ENCODE peak calls at places on chromosomes 4 and X, in ten cellular contexts. U, M, E, Z, Y, S, R, D, Q and J are unnamed samples.

GRCh38 chr4:29046166-29046565 is 1674.0 kb upstream of the PCDH7 start:
- DNase-seq in D (no peak), Q (no peak), U (no peak), Z (no peak), R (no peak), Y (peak; percentile 92), M (no peak), E (no peak), S (no peak), J (no peak)

GRCh38 chrX:12701625-12702024 is 89.6 kb upstream of the PRPS2 start:
- DNase-seq in Z (peak; percentile 42), D (no peak), Y (peak; percentile 68), R (peak; percentile 9), U (peak; percentile 27), E (no peak), S (peak; percentile 42), M (no peak), Q (peak; percentile 83), J (peak; percentile 80)

GRCh38 chr4:81470456-81471327 is 1.0 kb downstream of the RASGEF1B start:
- DNase-seq in M (no peak), S (peak; percentile 59), R (no peak), Z (peak; percentile 64), D (peak; percentile 5), Y (no peak), E (peak; percentile 29), U (peak; percentile 59), Q (peak; percentile 58), J (peak; percentile 73)

GRCh38 chr4:185902654-185903053 is 90.7 kb upstream of the SORBS2 start:
- DNase-seq in S (no peak), Y (peak; percentile 8), M (no peak), D (no peak), Q (no peak), R (no peak), Z (no peak), E (no peak), U (no peak), J (no peak)

GRCh38 chr4:87014284-87014782 is 79.5 kb downstream of the AFF1 start:
- DNase-seq in S (no peak), M (no peak), U (no peak), Z (no peak), E (no peak), D (no peak), Q (no peak), Y (peak; percentile 39), R (no peak), J (no peak)

GRCh38 chr4:128663325-128663724 is 146.2 kb upstream of the JADE1 start:
- DNase-seq in S (no peak), U (no peak), R (no peak), Q (peak; percentile 54), Y (no peak), E (no peak), M (no peak), D (no peak), Z (peak; percentile 50), J (no peak)

GRCh38 chr4:2341261-2341841 is 77.1 kb downstream of the ZFYVE28 start:
- DNase-seq in U (peak; percentile 15), R (no peak), Z (no peak), Y (no peak), Q (no peak), E (peak; percentile 13), D (no peak), M (peak; percentile 4), S (no peak), J (peak; percentile 9)

GRCh38 chr4:3780347-3781171 is 14.4 kb downstream of the ADRA2C start:
- DNase-seq in R (no peak), D (no peak), E (no peak), Q (peak; percentile 44), S (no peak), Y (no peak), Z (no peak), U (no peak), M (no peak), J (no peak)

DNA sequence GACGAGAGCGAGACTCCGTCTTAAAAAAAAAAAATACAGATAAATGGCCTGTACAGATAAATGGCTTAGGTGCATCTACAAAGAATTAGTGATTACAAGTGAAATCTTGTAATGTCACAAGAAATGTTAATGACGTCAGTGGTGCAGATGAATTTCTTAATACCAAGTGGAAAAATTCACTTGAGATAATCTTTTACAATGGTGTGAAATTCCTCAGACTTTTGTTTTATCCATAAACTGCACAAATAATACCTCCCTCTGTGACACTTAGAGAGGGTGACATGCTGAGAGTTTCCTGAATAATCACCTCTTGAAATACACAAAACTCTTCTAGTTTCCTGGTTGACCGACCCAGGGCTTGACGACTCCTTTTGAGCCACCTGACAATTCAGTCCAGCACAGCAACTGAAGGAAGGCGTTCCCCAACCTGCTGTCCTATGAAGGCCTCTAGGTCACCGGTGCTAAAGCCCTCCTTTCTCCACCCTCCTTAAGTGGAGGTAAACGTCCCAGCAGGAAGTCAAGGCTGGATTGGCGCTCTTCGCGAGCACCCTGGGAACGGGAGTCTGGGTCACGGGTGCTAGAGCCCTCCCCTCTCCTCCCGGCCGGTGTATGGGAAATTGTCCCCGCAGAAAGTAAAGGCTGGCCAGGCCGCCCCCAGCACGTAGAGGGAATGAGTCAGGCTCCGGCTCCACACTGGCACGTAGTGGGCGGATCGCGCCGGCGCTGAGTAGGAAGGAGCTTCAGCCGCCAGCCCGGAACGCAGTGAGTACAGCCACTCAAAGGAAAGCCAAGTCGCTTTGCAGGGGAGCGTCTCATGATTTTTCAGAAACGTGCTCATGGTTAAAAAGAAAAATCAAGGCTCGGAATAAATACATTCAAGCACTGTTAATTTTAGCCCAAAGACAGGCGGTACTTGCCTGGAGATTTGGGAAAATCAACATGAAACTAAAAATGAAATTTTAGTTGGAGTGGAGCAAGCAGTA is at the start of gene TMEM144:
- DNase-seq in M (peak; percentile 91), Z (peak; percentile 92), E (peak; percentile 82), D (peak; percentile 5), U (peak; percentile 90), R (peak; percentile 63), Y (peak; percentile 85), Q (peak; percentile 96), S (peak; percentile 92), J (peak; percentile 94)
- TF ChIP-seq POLR2A in M (peak; percentile 40), Z (peak; percentile 94), E (peak; percentile 51), D (peak; percentile 60), U (peak; percentile 72), R (peak; percentile 38), Y (no peak), Q (peak; percentile 68), S (peak; percentile 62), J (no peak)

GRCh38 chr4:37450309-37450708 is 205.8 kb downstream of the NWD2 start:
- DNase-seq in Y (no peak), U (no peak), D (no peak), S (no peak), R (no peak), M (no peak), E (no peak), Q (no peak), Z (no peak), J (no peak)
- H3K27me3 ChIP-seq in Y (peaks cover 20% of the 10 kb centered on the region), U (peaks cover 35% of the 10 kb centered on the region), D (peaks cover 65% of the 10 kb centered on the region), S (no peaks in the 10 kb centered on the region), R (peaks cover 17% of the 10 kb centered on the region), M (no peaks in the 10 kb centered on the region), E (peaks cover 39% of the 10 kb centered on the region), Q (no peaks in the 10 kb centered on the region), Z (peaks cover 18% of the 10 kb centered on the region), J (no peaks in the 10 kb centered on the region)

DNA sequence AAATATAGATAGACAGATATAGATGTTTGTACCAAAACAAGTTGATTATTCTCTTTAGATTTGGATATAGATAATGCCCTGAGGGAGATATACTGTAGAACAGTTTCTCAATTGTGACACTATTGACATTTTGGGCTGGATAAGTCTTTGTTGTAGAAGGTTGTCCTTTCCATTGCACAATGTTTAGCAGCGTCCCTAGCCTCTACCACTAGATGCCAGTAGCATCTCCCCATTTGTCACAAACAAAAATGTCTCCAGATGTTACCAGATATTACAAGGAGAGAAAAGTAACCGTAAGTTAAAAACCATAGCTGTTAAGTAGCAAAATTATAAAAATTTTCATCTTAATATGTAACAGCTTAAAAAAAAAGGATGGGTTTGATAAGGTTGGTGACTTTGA is 2595.3 kb downstream of the ARAP2 start:
- DNase-seq in D (no peak), R (no peak), Z (no peak), S (no peak), E (no peak), Y (peak; percentile 5), Q (no peak), U (no peak), M (no peak), J (no peak)
- TF ChIP-seq CTCF in D (no peak), R (no peak), Z (no peak), S (peak; percentile 57), E (peak; percentile 9), Y (peak; percentile 37), Q (no peak), U (no peak), M (no peak), J (no peak)

GRCh38 chrX:151776936-151777335 is 42.4 kb downstream of the CNGA2 start:
- DNase-seq in S (no peak), M (no peak), Q (no peak), Z (no peak), R (no peak), E (no peak), D (no peak), U (no peak), Y (no peak), J (no peak)
- TF ChIP-seq POLR2A in S (no peak), M (no peak), Q (no peak), Z (no peak), R (no peak), E (no peak), D (no peak), U (no peak), Y (no peak), J (no peak)

GRCh38 chr4:110618091-110619000 is 4.5 kb downstream of the PITX2 start:
- DNase-seq in D (no peak), R (no peak), U (no peak), S (no peak), Z (peak; percentile 16), Q (no peak), Y (no peak), M (no peak), E (no peak), J (no peak)
- H3K27me3 ChIP-seq in D (peaks cover 100% of the 10 kb centered on the region), R (peaks cover 98% of the 10 kb centered on the region), U (peaks cover 100% of the 10 kb centered on the region), S (peaks cover 80% of the 10 kb centered on the region), Z (peaks cover 100% of the 10 kb centered on the region), Q (peaks cover 77% of the 10 kb centered on the region), Y (peaks cover 77% of the 10 kb centered on the region), M (no peaks in the 10 kb centered on the region), E (peaks cover 100% of the 10 kb centered on the region), J (no peaks in the 10 kb centered on the region)

DNA sequence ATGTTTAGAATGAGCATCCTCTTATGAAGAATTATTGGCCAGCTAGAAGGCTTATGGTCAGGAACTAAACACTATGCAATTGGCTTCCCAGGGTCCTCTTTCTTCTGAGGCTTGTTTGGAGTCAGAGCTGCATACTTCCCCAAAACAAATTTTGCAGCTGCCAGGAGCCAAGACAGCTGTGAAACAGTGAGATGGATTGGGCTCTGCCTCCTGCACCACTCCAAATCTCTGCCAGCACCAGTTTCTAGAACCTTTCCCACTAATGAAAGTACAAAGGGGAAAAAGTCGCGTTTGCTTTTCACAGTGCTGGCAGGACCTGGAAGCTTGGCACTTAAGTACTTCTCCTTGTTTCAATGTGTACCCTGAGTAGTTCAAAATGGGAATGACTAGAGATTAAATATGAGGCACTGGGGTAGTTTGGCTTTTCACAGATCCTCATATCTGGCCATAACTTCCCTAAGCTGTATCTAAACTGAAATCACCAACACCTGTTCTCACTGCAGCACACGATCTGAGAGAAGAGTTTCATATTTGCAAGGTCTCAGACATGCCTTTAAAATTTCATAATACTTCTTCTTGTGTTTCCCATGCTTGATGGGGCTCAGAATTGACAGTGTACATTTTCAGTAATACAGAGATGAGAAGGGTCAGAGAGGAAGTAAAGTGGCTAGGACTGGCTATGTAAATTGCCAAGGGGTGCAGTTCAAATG is 20.7 kb upstream of the AR start:
- DNase-seq in U (no peak), D (no peak), R (no peak), Z (no peak), S (no peak), M (no peak), Y (no peak), E (no peak), Q (no peak), J (no peak)
- TF ChIP-seq CTCF in U (no peak), D (no peak), R (no peak), Z (no peak), S (no peak), M (no peak), Y (no peak), E (no peak), Q (no peak), J (no peak)